ENCODE peak calls at places on chromosomes 13 and 19, in five cellular contexts. L is IMR-90, W is GM23248, E is HepG2, M is fibroblast of lung. X is an unnamed sample.

GRCh38 chr13:99384468-99384867 is 77.3 kb upstream of the GPR183 start:
- DNase-seq in L (no peak), W (no peak), E (no peak), M (no peak), X (no peak)

GRCh38 chr19:47438793-47439220 is 19.5 kb upstream of the MEIS3 start:
- DNase-seq in L (no peak), W (peak; percentile 20), E (no peak), M (no peak), X (peak; percentile 69)

GRCh38 chr19:23070353-23070781 is 46.5 kb upstream of the ZNF730 start:
- DNase-seq in L (peak; percentile 15), W (peak; percentile 45), E (no peak), M (peak; percentile 54), X (peak; percentile 89)

GRCh38 chr13:107202371-107203023 is 634.6 kb upstream of the ARGLU1 start:
- DNase-seq in L (peak; percentile 61), W (peak; percentile 76), E (peak; percentile 54), M (peak; percentile 56), X (no peak)

GRCh38 chr13:44298314-44298713 is 75.3 kb upstream of the SERP2 start:
- DNase-seq in L (peak; percentile 35), W (peak; percentile 9), E (no peak), M (no peak), X (no peak)

GRCh38 chr19:49847731-49848696 is 2.9 kb upstream of the PTOV1 start:
- DNase-seq in L (peak; percentile 91), W (peak; percentile 86), E (no peak), M (peak; percentile 90), X (peak; percentile 96)

GRCh38 chr13:25494708-25495411 is 123.1 kb downstream of the ATP8A2 start:
- DNase-seq in L (no peak), W (no peak), E (no peak), M (no peak), X (no peak)

GRCh38 chr19:8204961-8205360 is 4.2 kb upstream of the CERS4 start:
- DNase-seq in L (no peak), W (no peak), E (no peak), M (no peak), X (peak; percentile 77)

GRCh38 chr19:13023666-13024065 is 28.4 kb downstream of the NFIX start:
- DNase-seq in L (no peak), W (peak; percentile 53), E (no peak), M (peak; percentile 57), X (peak; percentile 44)

GRCh38 chr19:51022526-51022925 is 3.0 kb upstream of the KLK10 start:
- DNase-seq in L (no peak), W (no peak), E (no peak), M (no peak), X (peak; percentile 51)

GRCh38 chr13:111385182-111385857 is 64.9 kb downstream of the TEX29 start:
- DNase-seq in L (no peak), W (no peak), E (no peak), M (no peak), X (no peak)

GRCh38 chr13:39821977-39822376 is 166.5 kb downstream of the COG6 start:
- DNase-seq in L (no peak), W (no peak), E (no peak), M (no peak), X (no peak)

GRCh38 chr13:26941345-26942174 is 181.0 kb upstream of the GPR12 start:
- DNase-seq in L (peak; percentile 91), W (peak; percentile 90), E (no peak), M (peak; percentile 54), X (peak; percentile 88)

GRCh38 chr13:76038920-76039716 is 403.0 kb downstream of the LMO7 start:
- DNase-seq in L (no peak), W (no peak), E (no peak), M (no peak), X (no peak)

GRCh38 chr19:2629491-2630351 is 72.8 kb downstream of the GNG7 start:
- DNase-seq in L (no peak), W (no peak), E (peak; percentile 58), M (no peak), X (peak; percentile 51)

GRCh38 chr13:94917814-94918213 is 205.5 kb upstream of the SOX21 start:
- DNase-seq in L (no peak), W (no peak), E (no peak), M (no peak), X (no peak)

GRCh38 chr13:100825551-100825950 is 151.0 kb upstream of the TMTC4 start:
- DNase-seq in L (peak; percentile 24), W (peak; percentile 71), E (no peak), M (no peak), X (no peak)

GRCh38 chr13:33692531-33692930 is 125.4 kb upstream of the RFC3 start:
- DNase-seq in L (no peak), W (no peak), E (no peak), M (no peak), X (no peak)

GRCh38 chr19:23273022-23273593 is 22.9 kb upstream of the ZNF724 start:
- DNase-seq in L (no peak), W (no peak), E (no peak), M (no peak), X (no peak)

GRCh38 chr19:56661248-56661647 is 10.3 kb downstream of the ZNF835 start:
- DNase-seq in L (no peak), W (no peak), E (no peak), M (no peak), X (no peak)

GRCh38 chr19:48715681-48716171 is 3.8 kb downstream of the MAMSTR start:
- DNase-seq in L (no peak), W (peak; percentile 41), E (no peak), M (no peak), X (peak; percentile 73)

GRCh38 chr19:10113592-10113963 is 2.1 kb downstream of the P2RY11 start:
- DNase-seq in L (no peak), W (peak; percentile 26), E (no peak), M (no peak), X (no peak)

GRCh38 chr19:1910169-1910568 is 5.0 kb downstream of the ADAT3 start:
- DNase-seq in L (peak; percentile 20), W (peak; percentile 68), E (no peak), M (peak; percentile 12), X (peak; percentile 77)

GRCh38 chr13:74270018-74270417 is 135.8 kb upstream of the KLF12 start:
- DNase-seq in L (peak; percentile 10), W (peak; percentile 10), E (no peak), M (no peak), X (no peak)

GRCh38 chr19:15563325-15563794 is 51.7 kb upstream of the CYP4F8 start:
- DNase-seq in L (no peak), W (peak; percentile 19), E (peak; percentile 68), M (no peak), X (no peak)

GRCh38 chr19:39843919-39844793 is 2.0 kb downstream of the FBL start:
- DNase-seq in L (peak; percentile 58), W (peak; percentile 70), E (peak; percentile 51), M (peak; percentile 63), X (no peak)

GRCh38 chr19:39846678-39847486 is 703 bp upstream of the FBL start:
- DNase-seq in L (no peak), W (peak; percentile 39), E (no peak), M (no peak), X (peak; percentile 58)

GRCh38 chr19:39845621-39846175 is 481 bp downstream of the FBL start:
- DNase-seq in L (no peak), W (peak; percentile 69), E (no peak), M (no peak), X (peak; percentile 88)

GRCh38 chr19:39846176-39846677 is at the start of gene FBL:
- DNase-seq in L (peak; percentile 85), W (peak; percentile 98), E (peak; percentile 84), M (peak; percentile 90), X (peak; percentile 99)

DNA sequence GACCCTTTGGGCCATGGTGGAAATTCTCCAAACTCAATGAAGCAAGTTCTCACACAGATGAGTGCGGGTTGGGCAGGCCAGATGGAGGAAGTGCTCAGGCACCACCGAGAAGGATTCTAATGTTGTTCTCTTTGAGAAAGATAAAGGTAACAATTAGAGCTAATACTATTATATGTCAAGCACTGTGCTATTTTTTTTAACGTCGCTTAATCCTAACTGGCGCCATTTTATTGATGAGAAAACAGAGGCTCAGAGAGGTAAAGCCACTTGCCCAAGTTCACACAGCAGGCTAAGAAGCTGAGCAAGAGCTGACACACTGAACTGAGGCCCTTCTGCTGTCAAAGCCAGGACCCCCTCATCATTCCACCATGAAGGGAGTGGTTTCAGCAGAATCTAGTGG is 1.0 kb downstream of the FBL start:
- DNase-seq in L (no peak), W (peak; percentile 17), E (no peak), M (no peak), X (no peak)
- H3K4me3 ChIP-seq in L (peak overlapping the region; percentile 85), W (peak overlapping the region; percentile 92), E (peak overlapping the region; percentile 84), M (peak overlapping the region; percentile 90), X (peak overlapping the region; percentile 92)

GRCh38 chr19:40317338-40317737 is 30.9 kb downstream of the C19orf47 start:
- DNase-seq in L (no peak), W (no peak), E (no peak), M (no peak), X (no peak)
- H2AFZ ChIP-seq in L (no peak overlapping the region), W (no peak overlapping the region), E (no peak overlapping the region), M (no peak overlapping the region), X (no peak overlapping the region)

GRCh38 chr19:4598712-4599111 is 39.2 kb upstream of the SEMA6B start:
- DNase-seq in L (no peak), W (no peak), E (no peak), M (no peak), X (no peak)

GRCh38 chr19:4597278-4597974 is 37.9 kb upstream of the SEMA6B start:
- DNase-seq in L (no peak), W (no peak), E (no peak), M (no peak), X (peak; percentile 74)

GRCh38 chr19:4600082-4600481 is 39.2 kb upstream of the TNFAIP8L1 start:
- DNase-seq in L (no peak), W (no peak), E (no peak), M (no peak), X (no peak)

GRCh38 chr19:4596033-4596904 is 36.8 kb upstream of the SEMA6B start:
- DNase-seq in L (no peak), W (no peak), E (no peak), M (no peak), X (peak; percentile 43)

GRCh38 chr19:4597975-4598671 is 38.6 kb upstream of the SEMA6B start:
- DNase-seq in L (no peak), W (peak; percentile 46), E (no peak), M (no peak), X (peak; percentile 83)
- H3K4me3 ChIP-seq in L (peak overlapping the region; percentile 10), W (no peak overlapping the region), E (peak overlapping the region; percentile 24), M (no peak overlapping the region), X (no peak overlapping the region)

GRCh38 chr13:51156666-51157065 is 45.6 kb upstream of the C13orf42 start:
- DNase-seq in L (no peak), W (no peak), E (no peak), M (no peak), X (no peak)

GRCh38 chr13:51153527-51153926 is 42.5 kb upstream of the C13orf42 start:
- DNase-seq in L (no peak), W (no peak), E (no peak), M (no peak), X (no peak)

GRCh38 chr13:51158365-51158764 is 47.3 kb upstream of the C13orf42 start:
- DNase-seq in L (no peak), W (no peak), E (peak; percentile 12), M (no peak), X (no peak)

GRCh38 chr13:51154029-51154555 is 43.0 kb upstream of the C13orf42 start:
- DNase-seq in L (peak; percentile 30), W (peak; percentile 73), E (no peak), M (peak; percentile 27), X (no peak)

DNA sequence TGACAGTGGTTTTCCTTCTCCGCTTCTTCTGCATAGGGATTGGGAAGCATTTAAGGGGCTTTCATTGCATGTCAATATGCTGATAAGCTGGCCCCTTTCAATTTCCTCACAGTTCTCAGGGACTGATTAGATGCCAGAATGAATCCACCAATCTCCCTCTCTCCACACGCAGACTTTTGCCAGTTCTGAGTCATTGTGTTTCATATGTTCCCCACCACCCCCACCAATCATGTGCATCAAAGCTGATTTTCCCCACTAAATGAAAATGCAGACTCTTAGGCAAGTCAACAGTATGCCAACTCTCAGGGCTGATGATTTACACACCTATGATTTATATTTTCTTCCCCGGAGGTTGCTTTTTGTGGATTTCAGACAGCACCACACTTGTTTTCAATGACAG is 47.8 kb upstream of the C13orf42 start:
- DNase-seq in L (no peak), W (peak; percentile 61), E (no peak), M (peak; percentile 2), X (no peak)
- H2AFZ ChIP-seq in L (no peak overlapping the region), W (no peak overlapping the region), E (no peak overlapping the region), M (no peak overlapping the region), X (no peak overlapping the region)

X was measured in osteoblast.